ENCODE peak calls at places on chromosomes 6 and 20, in five cellular contexts. One of them, this sample, is unnamed. For H3K4me1, the result is how much of the 10 kb centered on the place peaks cover.

GRCh38 chr6:4635666-4636065 is 140.5 kb upstream of the CDYL start:
- DNase-seq in right lobe of liver: no peak
- DNase-seq in heart right ventricle: no peak
- DNase-seq in left lung: no peak
- DNase-seq in Peyer's patch: no peak
- DNase-seq in this sample: no peak

GRCh38 chr6:136921936-136922679 is at the start of gene SLC35D3:
- DNase-seq in right lobe of liver: no peak
- DNase-seq in heart right ventricle: no peak
- DNase-seq in left lung: no peak
- DNase-seq in Peyer's patch: no peak
- DNase-seq in this sample: peak

GRCh38 chr6:43687437-43688347 is at the start of gene MRPS18A:
- DNase-seq in right lobe of liver: peak
- DNase-seq in heart right ventricle: peak
- DNase-seq in left lung: peak
- DNase-seq in Peyer's patch: peak
- DNase-seq in this sample: peak

GRCh38 chr6:100665041-100665380 is 200.3 kb upstream of the SIM1 start:
- DNase-seq in right lobe of liver: no peak
- DNase-seq in heart right ventricle: no peak
- DNase-seq in left lung: no peak
- DNase-seq in Peyer's patch: no peak
- DNase-seq in this sample: peak

GRCh38 chr6:13924949-13925881 is at the start of gene RNF182:
- DNase-seq in right lobe of liver: no peak
- DNase-seq in heart right ventricle: no peak
- DNase-seq in left lung: no peak
- DNase-seq in Peyer's patch: peak
- DNase-seq in this sample: peak

GRCh38 chr6:2738373-2738979 is 12.2 kb downstream of the MYLK4 start:
- DNase-seq in right lobe of liver: no peak
- DNase-seq in heart right ventricle: peak
- DNase-seq in left lung: no peak
- DNase-seq in Peyer's patch: peak
- DNase-seq in this sample: no peak

GRCh38 chr6:34181903-34182302 is 36.0 kb upstream of the GRM4 start:
- DNase-seq in right lobe of liver: no peak
- DNase-seq in heart right ventricle: no peak
- DNase-seq in left lung: no peak
- DNase-seq in Peyer's patch: peak
- DNase-seq in this sample: no peak

GRCh38 chr6:31888281-31889258 is 8.9 kb downstream of the EHMT2 start:
- DNase-seq in right lobe of liver: peak
- DNase-seq in heart right ventricle: no peak
- DNase-seq in left lung: no peak
- DNase-seq in Peyer's patch: peak
- DNase-seq in this sample: no peak

GRCh38 chr6:47292944-47293343 is 16.8 kb downstream of the TNFRSF21 start:
- DNase-seq in right lobe of liver: no peak
- DNase-seq in heart right ventricle: no peak
- DNase-seq in left lung: no peak
- DNase-seq in Peyer's patch: no peak
- DNase-seq in this sample: no peak

GRCh38 chr20:37108676-37109075 is 12.9 kb upstream of the RBL1 start:
- DNase-seq in right lobe of liver: no peak
- DNase-seq in heart right ventricle: no peak
- DNase-seq in left lung: no peak
- DNase-seq in Peyer's patch: no peak
- DNase-seq in this sample: no peak

GRCh38 chr6:2752477-2753115 is 1.9 kb upstream of the MYLK4 start:
- DNase-seq in right lobe of liver: no peak
- DNase-seq in heart right ventricle: no peak
- DNase-seq in left lung: no peak
- DNase-seq in Peyer's patch: no peak
- DNase-seq in this sample: no peak

GRCh38 chr6:111147440-111147839 is 60.1 kb downstream of the SLC16A10 start:
- DNase-seq in right lobe of liver: no peak
- DNase-seq in heart right ventricle: no peak
- DNase-seq in left lung: no peak
- DNase-seq in Peyer's patch: no peak
- DNase-seq in this sample: no peak

GRCh38 chr6:47729019-47729418 is 30.6 kb downstream of the ADGRF4 start:
- DNase-seq in right lobe of liver: no peak
- DNase-seq in heart right ventricle: no peak
- DNase-seq in left lung: no peak
- DNase-seq in Peyer's patch: no peak
- DNase-seq in this sample: no peak

GRCh38 chr6:158817298-158818007 is 1.7 kb downstream of the EZR start:
- DNase-seq in right lobe of liver: peak
- DNase-seq in heart right ventricle: peak
- DNase-seq in left lung: peak
- DNase-seq in Peyer's patch: peak
- DNase-seq in this sample: peak

GRCh38 chr6:107820571-107821261 is 3.4 kb downstream of the SCML4 start:
- DNase-seq in right lobe of liver: peak
- DNase-seq in heart right ventricle: no peak
- DNase-seq in left lung: no peak
- DNase-seq in Peyer's patch: peak
- DNase-seq in this sample: peak

GRCh38 chr6:151616600-151616999 is 122.8 kb downstream of the CCDC170 start:
- DNase-seq in right lobe of liver: no peak
- DNase-seq in heart right ventricle: no peak
- DNase-seq in left lung: no peak
- DNase-seq in Peyer's patch: no peak
- DNase-seq in this sample: no peak

GRCh38 chr20:25000268-25000801 is 7.8 kb upstream of the APMAP start:
- DNase-seq in right lobe of liver: peak
- DNase-seq in heart right ventricle: peak
- DNase-seq in left lung: peak
- DNase-seq in Peyer's patch: peak
- DNase-seq in this sample: peak
- TF ChIP-seq CTCF in right lobe of liver: no peak
- TF ChIP-seq CTCF in heart right ventricle: no peak
- TF ChIP-seq CTCF in left lung: no peak
- TF ChIP-seq CTCF in Peyer's patch: no peak
- TF ChIP-seq CTCF in this sample: no peak

DNA sequence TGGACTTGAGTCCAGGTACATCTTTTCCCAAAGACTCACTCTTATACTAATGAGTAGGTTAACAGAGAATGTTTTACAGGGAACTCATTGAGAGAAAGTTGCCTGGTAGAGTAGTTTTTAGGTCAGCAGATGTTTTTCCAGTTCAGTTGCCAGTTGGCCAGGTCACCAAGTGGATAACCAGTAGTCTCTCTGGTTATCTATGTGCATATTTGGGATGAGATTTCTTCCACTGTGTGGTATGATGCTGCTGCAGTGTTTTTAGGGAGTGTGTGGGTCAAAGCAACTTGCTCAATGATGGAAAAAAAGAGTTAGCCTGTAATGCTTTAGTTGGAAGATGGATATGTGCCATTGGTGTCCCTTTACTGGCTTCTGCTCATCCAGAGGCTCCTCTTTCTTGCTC is 32.4 kb upstream of the LAMA4 start:
- DNase-seq in right lobe of liver: no peak
- DNase-seq in heart right ventricle: no peak
- DNase-seq in left lung: no peak
- DNase-seq in Peyer's patch: no peak
- DNase-seq in this sample: no peak
- H3K4me1 ChIP-seq in right lobe of liver: under half
- H3K4me1 ChIP-seq in heart right ventricle: under half
- H3K4me1 ChIP-seq in left lung: under half
- H3K4me1 ChIP-seq in Peyer's patch: under half
- H3K4me1 ChIP-seq in this sample: under half

DNA sequence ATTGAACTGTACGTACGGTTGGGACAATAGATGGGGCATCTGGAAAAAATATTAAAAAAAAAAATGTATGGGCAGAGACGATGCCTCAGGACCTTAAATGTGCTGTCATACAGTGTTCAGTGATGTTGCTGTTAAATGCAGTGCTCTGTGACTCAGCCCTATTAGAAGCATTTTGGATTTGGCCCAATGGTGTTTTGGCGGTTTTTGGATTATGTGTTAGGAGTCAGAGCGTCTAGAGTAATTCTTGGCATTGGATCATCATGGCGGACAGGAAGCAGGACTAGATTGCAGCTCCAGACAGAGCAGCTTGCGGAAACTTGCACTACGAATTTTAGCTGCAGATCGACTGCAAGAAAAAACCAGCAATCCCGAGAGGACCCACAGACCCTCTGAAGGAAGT is 280.0 kb downstream of the SOX4 start:
- DNase-seq in right lobe of liver: no peak
- DNase-seq in heart right ventricle: peak
- DNase-seq in left lung: no peak
- DNase-seq in Peyer's patch: no peak
- DNase-seq in this sample: no peak
- H3K4me3 ChIP-seq in right lobe of liver: no peak
- H3K4me3 ChIP-seq in heart right ventricle: no peak
- H3K4me3 ChIP-seq in left lung: no peak
- H3K4me3 ChIP-seq in Peyer's patch: no peak
- H3K4me3 ChIP-seq in this sample: no peak

GRCh38 chr6:143060806-143061596 is at the start of gene AIG1:
- DNase-seq in right lobe of liver: peak
- DNase-seq in heart right ventricle: peak
- DNase-seq in left lung: no peak
- DNase-seq in Peyer's patch: peak
- DNase-seq in this sample: peak
- TF ChIP-seq CTCF in right lobe of liver: no peak
- TF ChIP-seq CTCF in heart right ventricle: no peak
- TF ChIP-seq CTCF in left lung: no peak
- TF ChIP-seq CTCF in Peyer's patch: no peak
- TF ChIP-seq CTCF in this sample: no peak

GRCh38 chr20:49594929-49595311 is 27.0 kb upstream of the PTGIS start:
- DNase-seq in right lobe of liver: no peak
- DNase-seq in heart right ventricle: no peak
- DNase-seq in left lung: no peak
- DNase-seq in Peyer's patch: no peak
- DNase-seq in this sample: no peak

GRCh38 chr20:49595811-49596545 is 28.0 kb upstream of the PTGIS start:
- DNase-seq in right lobe of liver: no peak
- DNase-seq in heart right ventricle: no peak
- DNase-seq in left lung: no peak
- DNase-seq in Peyer's patch: peak
- DNase-seq in this sample: no peak

GRCh38 chr20:49595346-49595745 is 27.4 kb upstream of the PTGIS start:
- DNase-seq in right lobe of liver: no peak
- DNase-seq in heart right ventricle: no peak
- DNase-seq in left lung: no peak
- DNase-seq in Peyer's patch: no peak
- DNase-seq in this sample: no peak

GRCh38 chr20:49593441-49594142 is 25.7 kb upstream of the PTGIS start:
- DNase-seq in right lobe of liver: no peak
- DNase-seq in heart right ventricle: no peak
- DNase-seq in left lung: no peak
- DNase-seq in Peyer's patch: no peak
- DNase-seq in this sample: no peak

GRCh38 chr20:49594143-49594928 is 26.4 kb upstream of the PTGIS start:
- DNase-seq in right lobe of liver: no peak
- DNase-seq in heart right ventricle: peak
- DNase-seq in left lung: peak
- DNase-seq in Peyer's patch: peak
- DNase-seq in this sample: no peak
- H3K4me1 ChIP-seq in right lobe of liver: under half
- H3K4me1 ChIP-seq in heart right ventricle: under half
- H3K4me1 ChIP-seq in left lung: under half
- H3K4me1 ChIP-seq in Peyer's patch: under half
- H3K4me1 ChIP-seq in this sample: under half

GRCh38 chr6:39847216-39847615 is 55.0 kb downstream of the DAAM2 start:
- DNase-seq in right lobe of liver: no peak
- DNase-seq in heart right ventricle: peak
- DNase-seq in left lung: no peak
- DNase-seq in Peyer's patch: peak
- DNase-seq in this sample: peak
- H3K4me3 ChIP-seq in right lobe of liver: no peak
- H3K4me3 ChIP-seq in heart right ventricle: no peak
- H3K4me3 ChIP-seq in left lung: no peak
- H3K4me3 ChIP-seq in Peyer's patch: no peak
- H3K4me3 ChIP-seq in this sample: no peak

GRCh38 chr6:74549746-74550145 is 656.1 kb downstream of the COL12A1 start:
- DNase-seq in right lobe of liver: no peak
- DNase-seq in heart right ventricle: no peak
- DNase-seq in left lung: no peak
- DNase-seq in Peyer's patch: no peak
- DNase-seq in this sample: no peak
- TF ChIP-seq CTCF in right lobe of liver: no peak
- TF ChIP-seq CTCF in heart right ventricle: no peak
- TF ChIP-seq CTCF in left lung: no peak
- TF ChIP-seq CTCF in Peyer's patch: no peak
- TF ChIP-seq CTCF in this sample: no peak